ENCODE peak calls at places on chromosomes 16 and 17, in four cellular contexts. Z is sigmoid colon; V is activated CD8-positive, alpha-beta T cell treated with anti-CD3 and anti-CD28 coated beads for 36 hours; C is CD4-positive, alpha-beta T cell. J is an unnamed sample.

GRCh38 chr17:10003705-10004104 is 98.6 kb upstream of the RCVRN start:
- DNase-seq in Z (no peak), V (no peak), C (no peak), J (no peak)

GRCh38 chr17:22695228-22695619 is 1002.9 kb downstream of the KCNJ18 start:
- DNase-seq in Z (peak), V (no peak), C (no peak), J (no peak)

GRCh38 chr17:55289978-55290377 is 25.2 kb downstream of the HLF start:
- DNase-seq in Z (no peak), V (no peak), C (no peak), J (no peak)

GRCh38 chr16:75044800-75045361 is 46.1 kb downstream of the ZNRF1 start:
- DNase-seq in Z (peak), V (no peak), C (no peak), J (no peak)

GRCh38 chr17:49480833-49481615 is 14.1 kb upstream of the NGFR start:
- DNase-seq in Z (no peak), V (no peak), C (no peak), J (no peak)

GRCh38 chr17:68033636-68034451 is 1.7 kb upstream of the KPNA2 start:
- DNase-seq in Z (no peak), V (no peak), C (no peak), J (no peak)

GRCh38 chr16:90041896-90042473 is 22.7 kb upstream of the DBNDD1 start:
- DNase-seq in Z (no peak), V (no peak), C (no peak), J (no peak)

GRCh38 chr16:31243734-31244670 is 15.8 kb upstream of the ITGAM start:
- DNase-seq in Z (no peak), V (no peak), C (no peak), J (no peak)

GRCh38 chr17:8868529-8868951 is 1.1 kb upstream of the PIK3R6 start:
- DNase-seq in Z (no peak), V (peak), C (no peak), J (peak)

GRCh38 chr16:11497851-11498289 is 88.8 kb downstream of the LITAF start:
- DNase-seq in Z (no peak), V (peak), C (no peak), J (no peak)

GRCh38 chr16:86928517-86929148 is 350.3 kb downstream of the FOXL1 start:
- DNase-seq in Z (no peak), V (peak), C (no peak), J (peak)

GRCh38 chr16:68786685-68787418 is 49.8 kb downstream of the CDH1 start:
- DNase-seq in Z (peak), V (no peak), C (no peak), J (peak)

GRCh38 chr16:72856797-72857196 is 191.1 kb downstream of the ZFHX3 start:
- DNase-seq in Z (no peak), V (peak), C (no peak), J (peak)

GRCh38 chr17:76336756-76337412 is 16.8 kb downstream of the PRPSAP1 start:
- DNase-seq in Z (peak), V (no peak), C (no peak), J (no peak)

GRCh38 chr17:59753522-59754467 is 46.3 kb downstream of the VMP1 start:
- DNase-seq in Z (no peak), V (peak), C (no peak), J (no peak)

GRCh38 chr17:30908717-30909420 is 2.8 kb upstream of the TEFM start:
- DNase-seq in Z (no peak), V (no peak), C (no peak), J (no peak)

GRCh38 chr16:78668393-78668792 is 568.9 kb downstream of the WWOX start:
- DNase-seq in Z (no peak), V (no peak), C (no peak), J (no peak)

GRCh38 chr16:48824271-48824670 is 214.3 kb upstream of the N4BP1 start:
- DNase-seq in Z (no peak), V (no peak), C (no peak), J (no peak)

GRCh38 chr16:50774405-50774804 is 32.5 kb downstream of the CYLD start:
- DNase-seq in Z (no peak), V (no peak), C (no peak), J (no peak)

GRCh38 chr16:15747937-15748336 is 97.9 kb downstream of the NDE1 start:
- DNase-seq in Z (no peak), V (no peak), C (no peak), J (no peak)

GRCh38 chr17:72336804-72337070 is 215.9 kb downstream of the SOX9 start:
- DNase-seq in Z (no peak), V (no peak), C (no peak), J (no peak)

GRCh38 chr16:80615751-80616150 is 75.0 kb downstream of the DYNLRB2 start:
- DNase-seq in Z (no peak), V (no peak), C (no peak), J (no peak)

GRCh38 chr16:2468142-2468724 is 2.9 kb upstream of the NTN3 start:
- DNase-seq in Z (no peak), V (peak), C (no peak), J (no peak)

GRCh38 chr17:47776330-47777197 is 43.5 kb downstream of the TBX21 start:
- DNase-seq in Z (no peak), V (peak), C (peak), J (peak)
- TF ChIP-seq CTCF in Z (no peak), V (peak), C (peak), J (peak)

GRCh38 chr17:45316271-45317112 is at the start of gene MAP3K14:
- DNase-seq in Z (peak), V (peak), C (peak), J (no peak)
- TF ChIP-seq CTCF in Z (no peak), V (peak), C (no peak), J (no peak)

DNA sequence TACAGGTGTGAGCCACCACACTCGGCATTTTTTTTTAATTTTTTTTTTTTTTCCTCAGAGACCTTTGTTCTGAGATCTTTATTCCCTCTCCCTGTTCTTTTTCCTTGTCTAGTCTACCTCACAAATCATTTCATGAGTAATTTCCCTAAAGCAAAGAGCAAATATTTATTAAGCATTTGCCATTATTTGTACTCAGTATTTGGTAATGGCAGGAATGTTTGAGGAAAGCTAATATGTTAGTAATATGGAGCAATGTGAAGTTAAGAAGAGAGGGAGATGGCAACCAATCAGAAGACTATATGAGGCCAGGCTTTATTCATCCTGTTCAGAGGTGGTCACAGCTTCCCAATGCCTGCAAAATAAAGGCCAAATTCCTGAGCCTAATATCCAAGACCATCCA is 13.3 kb downstream of the CENPV start:
- DNase-seq in Z (no peak), V (no peak), C (no peak), J (no peak)
- TF ChIP-seq CTCF in Z (no peak), V (no peak), C (no peak), J (no peak)

GRCh38 chr16:67179421-67180080 is 4.2 kb downstream of the MATCAP1 start:
- DNase-seq in Z (no peak), V (peak), C (no peak), J (no peak)
- TF ChIP-seq CTCF in Z (no peak), V (peak), C (no peak), J (no peak)

DNA sequence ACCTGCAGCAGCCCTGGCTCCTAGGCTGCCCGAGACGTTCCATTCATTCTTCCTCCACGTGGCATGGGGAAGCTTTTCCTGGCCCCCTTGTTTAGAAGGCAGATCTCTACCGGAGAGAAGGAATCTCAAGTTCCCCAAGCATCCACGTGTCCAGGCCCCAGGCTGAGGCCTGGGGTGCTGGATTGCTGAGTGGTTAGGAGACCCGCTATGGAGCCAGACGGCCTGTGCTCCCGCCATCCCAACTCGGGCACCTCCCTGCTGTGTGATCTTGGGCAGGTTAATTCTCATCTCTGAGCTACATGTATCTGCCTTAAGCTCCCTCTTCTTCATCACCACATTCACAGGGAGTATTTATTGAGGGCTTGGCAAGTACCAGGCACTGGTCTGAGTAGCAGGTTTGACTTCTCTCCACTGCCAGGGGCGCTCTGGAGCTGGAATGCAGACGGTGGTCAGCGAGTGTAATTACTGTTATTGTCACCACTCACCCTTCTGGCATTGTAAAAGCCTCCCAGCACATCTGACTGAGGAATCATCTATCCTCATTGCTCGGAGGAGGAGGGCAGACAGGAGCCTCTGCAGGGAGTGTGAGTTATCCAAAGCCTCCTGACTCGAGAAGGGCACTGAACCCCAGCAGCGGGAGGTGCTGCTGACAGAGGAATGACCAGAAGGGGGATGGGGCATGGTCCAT is 1.1 kb upstream of the ADGRG1 start:
- DNase-seq in Z (no peak), V (no peak), C (no peak), J (no peak)
- TF ChIP-seq CTCF in Z (no peak), V (no peak), C (no peak), J (no peak)

DNA sequence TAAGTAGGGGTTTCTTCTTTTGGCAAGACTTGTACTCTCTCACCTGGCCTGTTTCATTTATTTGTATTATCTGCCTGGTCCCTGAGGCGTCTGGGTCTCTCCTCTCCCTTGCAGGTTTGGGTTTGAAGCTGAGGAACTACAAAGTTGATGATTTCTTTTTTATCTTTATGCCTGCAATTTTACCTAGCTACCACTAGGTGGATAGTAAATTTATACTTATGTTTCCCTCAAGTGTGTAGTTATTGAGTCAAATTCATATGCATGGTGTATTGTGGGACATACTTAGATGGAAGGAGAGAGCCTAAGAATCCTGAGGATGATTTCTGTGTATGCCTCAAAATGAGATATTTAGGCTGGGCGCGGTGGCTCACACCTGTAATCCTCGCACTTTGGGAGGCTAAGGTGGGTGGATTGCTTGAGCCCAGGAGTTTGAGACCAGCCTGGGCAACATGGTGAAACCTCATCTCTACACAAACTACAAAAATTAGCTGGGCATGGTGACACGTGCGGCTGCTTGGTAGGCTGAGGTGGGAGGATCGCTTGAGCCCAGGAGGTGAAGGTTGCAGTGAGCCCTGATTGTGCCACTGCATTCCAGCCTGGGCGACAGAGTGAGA is 13.6 kb downstream of the TMEM98 start:
- DNase-seq in Z (no peak), V (no peak), C (no peak), J (no peak)
- TF ChIP-seq CTCF in Z (no peak), V (peak), C (no peak), J (peak)

GRCh38 chr17:19271751-19272357 is 34.7 kb downstream of the EPN2 start:
- DNase-seq in Z (peak), V (no peak), C (no peak), J (no peak)
- TF ChIP-seq CTCF in Z (no peak), V (no peak), C (no peak), J (no peak)

DNA sequence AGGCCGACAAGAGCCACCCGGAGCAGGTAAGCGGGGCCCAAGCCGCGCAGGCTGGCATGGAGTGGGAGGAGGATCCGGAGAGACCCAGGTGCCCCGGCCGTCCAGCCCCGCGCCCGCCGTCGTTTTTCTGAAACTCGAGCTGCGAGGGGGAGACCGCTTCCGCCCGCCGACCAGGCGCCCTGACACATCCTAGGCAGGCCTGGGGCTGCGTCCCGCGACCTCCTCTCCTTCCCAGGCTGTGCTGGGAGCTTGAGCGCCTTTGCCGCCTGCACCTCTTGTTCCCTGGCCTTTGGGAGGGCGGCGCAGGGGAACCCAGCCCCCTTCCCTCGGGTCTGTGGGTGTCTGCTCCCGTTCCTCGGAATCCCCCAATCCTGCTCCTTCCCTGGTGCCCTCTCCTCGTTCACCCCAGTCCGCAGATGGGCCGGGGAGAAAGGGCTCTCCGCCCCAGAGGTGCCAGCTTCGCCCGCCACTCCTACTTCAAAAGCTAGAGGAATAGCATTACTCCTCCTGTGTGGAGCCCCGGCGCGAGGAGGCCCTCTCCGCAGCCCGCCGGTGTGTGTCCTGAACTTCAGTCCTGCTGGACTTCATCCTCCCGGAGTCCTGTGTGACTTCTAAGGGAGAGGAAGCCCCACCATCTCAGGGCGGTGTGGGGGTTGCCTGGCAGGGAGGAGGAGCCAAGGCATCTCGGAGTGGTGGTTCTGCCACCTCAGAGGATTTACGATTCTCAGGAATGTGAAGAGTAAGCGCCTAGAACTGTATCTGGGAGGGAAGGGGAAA is 1.0 kb downstream of the NHERF1 start:
- DNase-seq in Z (no peak), V (peak), C (peak), J (peak)
- TF ChIP-seq CTCF in Z (no peak), V (no peak), C (no peak), J (no peak)

GRCh38 chr16:67260426-67261063 is 11.8 kb downstream of the SLC9A5 start:
- DNase-seq in Z (peak), V (peak), C (no peak), J (no peak)
- TF ChIP-seq CTCF in Z (no peak), V (peak), C (peak), J (no peak)

GRCh38 chr17:74865504-74866197 is 6.0 kb upstream of the GRIN2C start:
- DNase-seq in Z (no peak), V (no peak), C (no peak), J (no peak)
- TF ChIP-seq CTCF in Z (no peak), V (no peak), C (no peak), J (no peak)